ENCODE peak calls at places on chromosomes 4 and X, in eight cellular contexts. H is adrenal gland, S is tibial artery, U is IMR-90, D is PC-3, A is trophoblast cell, E is suprapubic skin, J is Panc1. G is an unnamed sample. For H3K4me1, the result is how much of the 10 kb centered on the place peaks cover.

GRCh38 chr4:183342541-183343533 is 20.6 kb upstream of the CLDN24 start:
- DNase-seq in H (no peak), S (no peak), U (no peak), D (no peak), A (no peak), E (no peak), J (no peak), G (no peak)

GRCh38 chr4:166165829-166166420 is 292.9 kb downstream of the TLL1 start:
- DNase-seq in H (peak), S (no peak), U (peak), D (peak), A (peak), E (no peak), J (peak), G (peak)

GRCh38 chrX:41391606-41392005 is 55.5 kb upstream of the NYX start:
- DNase-seq in H (no peak), S (no peak), U (no peak), D (no peak), A (no peak), E (no peak), J (no peak), G (no peak)

GRCh38 chrX:100731441-100732281 is at the start of gene SYTL4:
- DNase-seq in H (peak), S (peak), U (no peak), D (peak), A (no peak), E (peak), J (no peak), G (no peak)

GRCh38 chrX:28349888-28350287 is 237.4 kb upstream of the IL1RAPL1 start:
- DNase-seq in H (no peak), S (no peak), U (no peak), D (no peak), A (no peak), E (no peak), J (no peak), G (no peak)

GRCh38 chr4:146119845-146120404 is 55.6 kb upstream of the LSM6 start:
- DNase-seq in H (no peak), S (no peak), U (no peak), D (no peak), A (no peak), E (no peak), J (no peak), G (no peak)

GRCh38 chr4:139750099-139750498 is 84.5 kb downstream of the MGST2 start:
- DNase-seq in H (no peak), S (no peak), U (no peak), D (no peak), A (no peak), E (no peak), J (no peak), G (no peak)

GRCh38 chr4:165810726-165811125 is 62.3 kb upstream of the TLL1 start:
- DNase-seq in H (no peak), S (no peak), U (no peak), D (peak), A (no peak), E (no peak), J (no peak), G (no peak)

GRCh38 chr4:38371391-38371851 is 292.6 kb upstream of the KLF3 start:
- DNase-seq in H (peak), S (no peak), U (peak), D (peak), A (no peak), E (no peak), J (no peak), G (no peak)

GRCh38 chr4:101604976-101605375 is 185.6 kb upstream of the BANK1 start:
- DNase-seq in H (no peak), S (no peak), U (no peak), D (no peak), A (no peak), E (no peak), J (no peak), G (no peak)

GRCh38 chrX:106780259-106780658 is 22.2 kb upstream of the TBC1D8B start:
- DNase-seq in H (no peak), S (no peak), U (no peak), D (no peak), A (no peak), E (no peak), J (no peak), G (no peak)

GRCh38 chr4:80201326-80202151 is 4.2 kb downstream of the PRDM8 start:
- DNase-seq in H (peak), S (no peak), U (peak), D (no peak), A (peak), E (peak), J (no peak), G (no peak)

GRCh38 chrX:24877854-24878650 is 137.7 kb downstream of the ARX start:
- DNase-seq in H (no peak), S (no peak), U (peak), D (peak), A (no peak), E (no peak), J (no peak), G (no peak)

GRCh38 chr4:130099159-130099558 is 1003.2 kb downstream of the C4orf33 start:
- DNase-seq in H (no peak), S (no peak), U (no peak), D (no peak), A (no peak), E (no peak), J (no peak), G (no peak)

GRCh38 chr4:60865238-60865637 is 334.9 kb upstream of the ADGRL3 start:
- DNase-seq in H (no peak), S (no peak), U (no peak), D (peak), A (no peak), E (no peak), J (no peak), G (no peak)

GRCh38 chrX:46694549-46694948 is 64.4 kb downstream of the SLC9A7 start:
- DNase-seq in H (no peak), S (no peak), U (no peak), D (no peak), A (no peak), E (no peak), J (no peak), G (no peak)

GRCh38 chr4:85823295-85823694 is 348.3 kb downstream of the ARHGAP24 start:
- DNase-seq in H (no peak), S (no peak), U (peak), D (peak), A (no peak), E (no peak), J (no peak), G (peak)

GRCh38 chr4:39486221-39486804 is 27.5 kb downstream of the LIAS start:
- DNase-seq in H (no peak), S (no peak), U (no peak), D (no peak), A (peak), E (no peak), J (no peak), G (no peak)

GRCh38 chr4:128427832-128428366 is 140.3 kb upstream of the PGRMC2 start:
- DNase-seq in H (peak), S (no peak), U (peak), D (peak), A (peak), E (no peak), J (peak), G (peak)

GRCh38 chr4:20195071-20195885 is 56.4 kb upstream of the SLIT2 start:
- DNase-seq in H (no peak), S (no peak), U (peak), D (peak), A (no peak), E (no peak), J (no peak), G (no peak)

GRCh38 chr4:82372874-82373815 is 646 bp downstream of the HNRNPD start:
- DNase-seq in H (peak), S (peak), U (peak), D (peak), A (peak), E (peak), J (no peak), G (peak)

GRCh38 chr4:153490985-153491483 is 24.9 kb downstream of the TMEM131L start:
- DNase-seq in H (no peak), S (no peak), U (no peak), D (no peak), A (no peak), E (no peak), J (no peak), G (no peak)

GRCh38 chrX:1528186-1528883 is 8.7 kb downstream of the P2RY8 start:
- DNase-seq in H (no peak), S (peak), U (no peak), D (no peak), A (no peak), E (peak), J (no peak), G (no peak)

GRCh38 chrX:49919617-49920016 is 2.8 kb upstream of the CLCN5 start:
- DNase-seq in H (peak), S (peak), U (peak), D (peak), A (no peak), E (peak), J (peak), G (peak)

GRCh38 chr4:55588160-55588559 is 3.9 kb downstream of the PDCL2 start:
- DNase-seq in H (no peak), S (no peak), U (no peak), D (no peak), A (no peak), E (no peak), J (no peak), G (no peak)

GRCh38 chr4:68907788-68908700 is 43.6 kb downstream of the UGT2A3 start:
- DNase-seq in H (no peak), S (no peak), U (no peak), D (no peak), A (no peak), E (no peak), J (no peak), G (no peak)

GRCh38 chr4:144463236-144463635 is 182.7 kb upstream of the HHIP start:
- DNase-seq in H (no peak), S (no peak), U (no peak), D (no peak), A (no peak), E (no peak), J (no peak), G (peak)

GRCh38 chr4:20901851-20902250 is 201.6 kb downstream of the PACRGL start:
- DNase-seq in H (no peak), S (no peak), U (no peak), D (no peak), A (no peak), E (no peak), J (no peak), G (no peak)

GRCh38 chrX:19063030-19063429 is 59.2 kb downstream of the ADGRG2 start:
- DNase-seq in H (no peak), S (no peak), U (peak), D (peak), A (no peak), E (no peak), J (no peak), G (no peak)

GRCh38 chr4:53855886-53856260 is 208.5 kb downstream of the CHIC2 start:
- DNase-seq in H (no peak), S (no peak), U (peak), D (peak), A (no peak), E (no peak), J (no peak), G (no peak)

GRCh38 chr4:119337010-119337409 is 15.1 kb upstream of the FABP2 start:
- DNase-seq in H (no peak), S (no peak), U (no peak), D (no peak), A (no peak), E (no peak), J (no peak), G (peak)

GRCh38 chr4:126776361-126776760 is 856.4 kb upstream of the INTU start:
- DNase-seq in H (no peak), S (no peak), U (no peak), D (no peak), A (no peak), E (no peak), J (no peak), G (no peak)

GRCh38 chr4:101643201-101643600 is 147.3 kb upstream of the BANK1 start:
- DNase-seq in H (no peak), S (no peak), U (no peak), D (peak), A (no peak), E (no peak), J (no peak), G (no peak)

GRCh38 chr4:65007841-65008439 is 598.7 kb upstream of the TECRL start:
- DNase-seq in H (no peak), S (no peak), U (no peak), D (peak), A (no peak), E (no peak), J (no peak), G (peak)

GRCh38 chrX:51182545-51182944 is 150.1 kb upstream of the NUDT10 start:
- DNase-seq in H (no peak), S (no peak), U (no peak), D (no peak), A (no peak), E (no peak), J (no peak), G (peak)

GRCh38 chr4:184424279-184424678 is 50.1 kb downstream of the IRF2 start:
- DNase-seq in H (no peak), S (no peak), U (no peak), D (no peak), A (no peak), E (no peak), J (no peak), G (no peak)

GRCh38 chr4:1300466-1301455 is 11.1 kb downstream of the MAEA start:
- DNase-seq in H (peak), S (no peak), U (peak), D (no peak), A (peak), E (no peak), J (no peak), G (peak)

GRCh38 chrX:71637848-71638247 is 19.5 kb upstream of the CXCR3 start:
- DNase-seq in H (no peak), S (no peak), U (peak), D (peak), A (no peak), E (no peak), J (no peak), G (no peak)

DNA sequence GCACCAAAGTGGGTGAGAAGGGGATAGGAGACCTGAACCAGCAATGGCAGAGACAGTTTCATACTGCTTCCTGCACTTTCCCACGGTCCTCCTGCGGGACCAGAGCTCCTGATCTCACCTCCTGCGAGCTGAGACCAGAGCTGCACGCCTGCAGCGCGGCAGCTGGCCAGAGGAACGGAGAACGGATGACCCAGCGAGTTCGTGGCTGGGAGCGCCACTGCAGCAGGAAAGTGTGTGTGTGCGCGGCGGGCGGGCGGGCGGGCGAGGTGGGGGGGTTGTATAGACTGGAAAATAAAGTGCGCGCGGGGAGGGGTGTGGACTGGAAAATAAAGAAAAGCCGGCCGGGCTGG is 16.5 kb downstream of the MCF2 start:
- DNase-seq in H (no peak), S (no peak), U (no peak), D (no peak), A (no peak), E (no peak), J (no peak), G (no peak)
- H3K4me3 ChIP-seq in H (no peak), S (peak), U (no peak), D (no peak), A (peak), E (peak), J (peak), G (no peak)

GRCh38 chrX:11451133-11451532 is 157.9 kb downstream of the AMELX start:
- DNase-seq in H (no peak), S (no peak), U (no peak), D (no peak), A (no peak), E (no peak), J (no peak), G (no peak)
- H3K27ac ChIP-seq in H (no peak), S (no peak), U (no peak), D (no peak), A (no peak), E (no peak), J (no peak), G (no peak)

DNA sequence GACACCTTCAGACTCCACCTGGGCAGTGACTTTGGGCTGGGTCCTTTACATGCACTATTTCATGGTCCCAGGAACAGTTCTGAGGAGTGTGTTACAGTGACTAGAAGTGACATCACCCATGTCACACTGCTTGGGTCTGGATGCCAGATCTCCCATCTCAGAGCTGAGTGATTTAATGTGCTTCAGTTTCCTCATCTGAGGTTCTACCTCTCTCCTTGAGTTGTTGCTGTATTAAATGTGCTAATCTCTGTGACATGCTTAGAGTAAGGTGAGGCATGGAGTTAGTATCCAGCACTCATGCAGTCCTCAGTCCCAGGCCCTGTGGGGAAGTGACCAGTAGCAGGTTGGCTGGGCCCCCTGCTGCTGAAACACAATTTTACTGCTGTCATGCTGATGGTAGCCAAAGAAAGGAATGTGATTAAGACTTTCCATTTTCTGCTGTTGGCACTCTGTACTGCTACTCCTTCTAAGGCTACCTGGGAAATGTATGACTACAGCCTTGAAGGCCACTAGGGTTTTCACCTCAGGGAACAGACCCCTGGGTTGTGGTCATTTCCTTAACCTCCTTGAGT is 639.6 kb downstream of the MID1IP1 start:
- DNase-seq in H (no peak), S (no peak), U (no peak), D (no peak), A (no peak), E (no peak), J (no peak), G (no peak)
- H3K4me1 ChIP-seq in H (under half), S (under half), U (under half), D (under half), A (under half), E (under half), J (under half), G (under half)

GRCh38 chr4:175951794-175952193 is 113.8 kb upstream of the WDR17 start:
- DNase-seq in H (no peak), S (no peak), U (peak), D (peak), A (no peak), E (no peak), J (no peak), G (no peak)

GRCh38 chr4:175947117-175947722 is 118.4 kb upstream of the WDR17 start:
- DNase-seq in H (no peak), S (no peak), U (peak), D (peak), A (no peak), E (no peak), J (no peak), G (no peak)

GRCh38 chr4:175946472-175947116 is 119.0 kb upstream of the WDR17 start:
- DNase-seq in H (no peak), S (no peak), U (no peak), D (no peak), A (no peak), E (no peak), J (no peak), G (peak)
- H3K4me3 ChIP-seq in H (no peak), S (peak), U (no peak), D (no peak), A (no peak), E (no peak), J (no peak), G (no peak)

DNA sequence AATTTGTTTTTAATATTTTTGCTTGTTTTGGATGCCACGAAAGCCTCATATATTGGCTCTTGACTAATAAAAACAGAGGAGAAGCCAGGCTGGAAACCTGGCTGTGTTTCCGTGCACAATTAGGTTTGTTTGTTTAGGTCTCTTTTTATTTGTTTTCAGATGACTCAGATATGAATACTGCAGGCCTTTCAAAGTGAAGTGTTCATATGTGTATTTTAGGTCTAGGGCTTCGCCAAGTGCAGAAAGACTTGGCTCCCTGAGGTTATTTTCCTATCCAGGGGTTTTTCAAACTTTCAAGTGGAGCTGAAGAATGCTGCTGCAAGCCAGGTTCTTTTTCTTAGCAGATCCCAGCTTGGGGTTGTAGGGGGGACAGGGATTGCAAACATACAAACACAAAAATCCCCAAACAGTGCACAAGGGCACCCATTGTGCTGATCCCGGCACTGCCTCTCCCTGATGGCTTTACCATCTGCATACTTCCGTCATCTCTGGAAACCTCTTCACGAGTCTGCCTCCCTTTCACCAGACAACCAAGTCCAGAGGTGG is 108.4 kb downstream of the SMIM20 start:
- DNase-seq in H (no peak), S (no peak), U (peak), D (peak), A (no peak), E (no peak), J (peak), G (peak)
- H3K27ac ChIP-seq in H (no peak), S (peak), U (peak), D (peak), A (no peak), E (peak), J (no peak), G (no peak)

GRCh38 chr4:76689079-76689817 is 208.7 kb downstream of the SOWAHB start:
- DNase-seq in H (peak), S (peak), U (peak), D (peak), A (peak), E (no peak), J (no peak), G (peak)

GRCh38 chr4:76690091-76690905 is 207.6 kb downstream of the SOWAHB start:
- DNase-seq in H (no peak), S (no peak), U (peak), D (peak), A (peak), E (no peak), J (no peak), G (peak)

GRCh38 chr4:76692761-76693160 is 205.2 kb downstream of the SOWAHB start:
- DNase-seq in H (no peak), S (no peak), U (no peak), D (no peak), A (peak), E (no peak), J (no peak), G (no peak)

GRCh38 chr4:76691767-76692689 is 205.9 kb downstream of the SOWAHB start:
- DNase-seq in H (no peak), S (no peak), U (no peak), D (no peak), A (peak), E (no peak), J (no peak), G (no peak)

GRCh38 chr4:76690906-76691275 is 207.1 kb downstream of the SOWAHB start:
- DNase-seq in H (no peak), S (no peak), U (peak), D (peak), A (no peak), E (no peak), J (no peak), G (no peak)
- H3K4me1 ChIP-seq in H (under half), S (half or more), U (under half), D (under half), A (under half), E (under half), J (under half), G (under half)

GRCh38 chr4:2483237-2483636 is 14.3 kb downstream of the RNF4 start:
- DNase-seq in H (no peak), S (no peak), U (no peak), D (no peak), A (no peak), E (no peak), J (no peak), G (no peak)
- H3K4me3 ChIP-seq in H (no peak), S (no peak), U (no peak), D (no peak), A (no peak), E (no peak), J (no peak), G (no peak)

G was measured in SJCRH30.